ENCODE peak calls at places on chromosomes 5 and 9, in five cellular contexts. E is stimulated activated CD4-positive, alpha-beta T cell treated with anti-CD3 and anti-CD28 coated beads, Interleukin-4, amount 100 ng/mL, for 4 hours; O is NCI-H460; Y is NCI-H187 treated with DMSO at 0.1 percent for 48 hours; R is IMR-90. P is an unnamed sample.

GRCh38 chr5:5179079-5179478 is 38.9 kb downstream of the ADAMTS16 start:
- DNase-seq in O (no peak), R (no peak), Y (no peak), E (no peak), P (no peak)

GRCh38 chr9:69173891-69174644 is at the start of gene TJP2:
- DNase-seq in E (peak; percentile 45), Y (no peak), O (peak; percentile 59), R (peak; percentile 75), P (peak; percentile 54)

GRCh38 chr5:65779643-65780042 is 57.6 kb downstream of the NLN start:
- DNase-seq in E (no peak), R (no peak), O (no peak), Y (no peak), P (no peak)

GRCh38 chr5:146344155-146345118 is 5.8 kb downstream of the POU4F3 start:
- DNase-seq in E (no peak), R (no peak), O (no peak), Y (no peak), P (no peak)

GRCh38 chr5:64451551-64451950 is 54.3 kb upstream of the RGS7BP start:
- DNase-seq in O (no peak), R (no peak), E (no peak), Y (no peak), P (no peak)

GRCh38 chr5:157469073-157469472 is 9.1 kb downstream of the NIPAL4 start:
- DNase-seq in E (no peak), Y (no peak), R (no peak), O (no peak), P (no peak)

GRCh38 chr9:137988701-137989100 is 111.1 kb downstream of the CACNA1B start:
- DNase-seq in O (no peak), Y (no peak), R (no peak), E (no peak), P (no peak)

GRCh38 chr5:115068239-115069086 is 101.2 kb downstream of the TRIM36 start:
- DNase-seq in Y (no peak), E (no peak), R (peak; percentile 49), O (peak; percentile 23), P (peak; percentile 73)

P was measured in HepG2.